ENCODE peak calls at places on chromosome 19, in six cellular contexts. K, R, G, X, B and D are unnamed samples.

GRCh38 chr19:10688545-10689280 is 12.5 kb upstream of the QTRT1 start:
- DNase-seq in K (no peak), B (no peak), X (no peak), R (no peak), G (no peak), D (no peak)

GRCh38 chr19:1592023-1592754 is 476 bp downstream of the MBD3 start:
- DNase-seq in X (peak), G (peak), B (peak), R (peak), K (peak), D (peak)

GRCh38 chr19:6663236-6664187 is 6.4 kb downstream of the TNFSF14 start:
- DNase-seq in B (no peak), G (peak), R (peak), X (no peak), K (no peak), D (no peak)

GRCh38 chr19:5804516-5805464 is at the start of gene NRTN:
- DNase-seq in B (no peak), X (no peak), K (peak), G (no peak), R (no peak), D (no peak)

GRCh38 chr19:17610384-17610783 is 54.9 kb downstream of the COLGALT1 start:
- DNase-seq in X (no peak), R (peak), G (no peak), B (no peak), K (no peak), D (no peak)

GRCh38 chr19:49712397-49712859 is 21.5 kb downstream of the CPT1C start:
- DNase-seq in K (no peak), G (peak), X (no peak), R (no peak), B (no peak), D (no peak)

GRCh38 chr19:5877427-5877826 is 7.1 kb upstream of the FUT5 start:
- DNase-seq in R (no peak), B (no peak), K (no peak), G (no peak), X (no peak), D (no peak)

GRCh38 chr19:10486551-10486950 is 16.6 kb downstream of the KEAP1 start:
- DNase-seq in B (no peak), R (no peak), K (no peak), G (no peak), X (no peak), D (no peak)

GRCh38 chr19:18710986-18711751 is 27.7 kb downstream of the CRTC1 start:
- DNase-seq in B (no peak), K (no peak), X (no peak), G (no peak), R (no peak), D (no peak)

GRCh38 chr19:17544418-17544817 is 11.0 kb upstream of the COLGALT1 start:
- DNase-seq in B (no peak), R (no peak), K (no peak), X (no peak), G (no peak), D (no peak)

GRCh38 chr19:54190942-54191670 is at the start of gene TSEN34:
- DNase-seq in B (peak), X (peak), G (no peak), K (peak), R (peak), D (peak)

GRCh38 chr19:10565028-10565566 is 713 bp downstream of the KRI1 start:
- DNase-seq in R (no peak), B (peak), X (no peak), K (peak), G (peak), D (no peak)

GRCh38 chr19:3983936-3984583 is 1.2 kb downstream of the EEF2 start:
- DNase-seq in G (no peak), X (no peak), B (no peak), R (peak), K (no peak), D (no peak)

GRCh38 chr19:49781394-49781793 is 14.6 kb downstream of the AP2A1 start:
- DNase-seq in X (no peak), B (no peak), G (no peak), K (no peak), R (no peak), D (no peak)

GRCh38 chr19:13001166-13001501 is 5.9 kb downstream of the NFIX start:
- DNase-seq in X (no peak), B (no peak), R (no peak), K (no peak), G (no peak), D (no peak)

GRCh38 chr19:45613926-45614725 is 12.1 kb upstream of the GPR4 start:
- DNase-seq in R (peak), X (peak), G (peak), B (no peak), K (no peak), D (no peak)

GRCh38 chr19:10895920-10896319 is 24.6 kb downstream of the CARM1 start:
- DNase-seq in K (no peak), X (no peak), R (no peak), B (no peak), G (no peak), D (no peak)

GRCh38 chr19:56748443-56748842 is 76.9 kb upstream of the ZNF835 start:
- DNase-seq in K (no peak), R (no peak), X (no peak), B (no peak), G (no peak), D (no peak)

GRCh38 chr19:16897572-16898056 is 8.8 kb downstream of the F2RL3 start:
- DNase-seq in B (no peak), R (no peak), X (no peak), G (no peak), K (no peak), D (no peak)

GRCh38 chr19:2032296-2032941 is 16.9 kb upstream of the BTBD2 start:
- DNase-seq in G (peak), K (no peak), X (no peak), B (peak), R (peak), D (no peak)

GRCh38 chr19:17620696-17621095 is 65.2 kb downstream of the COLGALT1 start:
- DNase-seq in K (no peak), X (no peak), G (no peak), R (no peak), B (no peak), D (no peak)

GRCh38 chr19:3646336-3647092 is 19.9 kb upstream of the CACTIN start:
- DNase-seq in G (no peak), K (no peak), B (no peak), R (no peak), X (no peak), D (no peak)

GRCh38 chr19:36103842-36104552 is 6.9 kb upstream of the OVOL3 start:
- DNase-seq in K (no peak), R (peak), X (no peak), G (no peak), B (no peak), D (no peak)

GRCh38 chr19:4908311-4908710 is 990 bp upstream of the UHRF1 start:
- DNase-seq in X (no peak), K (no peak), G (no peak), R (no peak), B (no peak), D (no peak)

GRCh38 chr19:27794444-27795042 is 1418.4 kb downstream of the UQCRFS1 start:
- DNase-seq in R (peak), G (no peak), B (peak), X (no peak), K (no peak), D (no peak)

GRCh38 chr19:16290692-16291091 is 33.9 kb upstream of the KLF2 start:
- DNase-seq in G (no peak), R (no peak), K (no peak), B (no peak), X (no peak), D (no peak)

GRCh38 chr19:55206664-55207500 is 2.4 kb downstream of the PTPRH start:
- DNase-seq in R (peak), K (peak), B (no peak), X (peak), G (peak), D (peak)

GRCh38 chr19:17616961-17617806 is 61.7 kb downstream of the COLGALT1 start:
- DNase-seq in K (no peak), B (no peak), R (peak), G (no peak), X (no peak), D (no peak)

GRCh38 chr19:5967994-5968430 is 9.9 kb downstream of the RANBP3 start:
- DNase-seq in G (peak), B (peak), X (peak), K (peak), R (peak), D (no peak)